ENCODE peak calls at places on chromosome 5, in eight cellular contexts. P, M, L, Y, J, X, N and E are unnamed samples.

GRCh38 chr5:78720234-78720985 is 71.8 kb upstream of the LHFPL2 start:
- DNase-seq in J (no peak), L (no peak), M (no peak), N (no peak), Y (no peak), P (no peak), X (no peak), E (no peak)

GRCh38 chr5:148343049-148343413 is 7.7 kb downstream of the SPINK9 start:
- DNase-seq in L (no peak), X (peak; percentile 2), M (no peak), P (no peak), J (peak; percentile 7), N (no peak), Y (peak; percentile 63), E (no peak)

GRCh38 chr5:10323588-10324488 is 16.1 kb upstream of the CMBL start:
- DNase-seq in M (no peak), J (no peak), X (no peak), Y (no peak), P (no peak), L (no peak), N (no peak), E (peak; percentile 37)

GRCh38 chr5:14397717-14398116 is 183.9 kb upstream of the OTULINL start:
- DNase-seq in X (peak; percentile 86), M (no peak), L (no peak), Y (peak; percentile 78), N (no peak), P (no peak), J (no peak), E (peak; percentile 68)

GRCh38 chr5:135993248-135993893 is 35.4 kb upstream of the TGFBI start:
- DNase-seq in M (no peak), N (no peak), Y (peak; percentile 24), P (peak; percentile 92), X (peak; percentile 61), L (no peak), J (peak; percentile 75), E (no peak)

GRCh38 chr5:177085985-177086917 is at the start of gene FGFR4:
- DNase-seq in N (peak; percentile 84), X (peak; percentile 47), L (peak; percentile 37), P (peak; percentile 75), Y (no peak), J (peak; percentile 85), M (peak; percentile 94), E (no peak)

GRCh38 chr5:138542120-138542955 is 698 bp downstream of the ETF1 start:
- DNase-seq in N (peak; percentile 48), M (no peak), Y (no peak), X (no peak), L (no peak), J (no peak), P (no peak), E (no peak)

GRCh38 chr5:139251281-139251687 is 42.3 kb upstream of the MATR3 start:
- DNase-seq in J (no peak), N (peak; percentile 81), X (peak; percentile 12), M (peak; percentile 83), L (peak; percentile 23), Y (no peak), P (no peak), E (no peak)

GRCh38 chr5:158435161-158435616 is 576.2 kb upstream of the CLINT1 start:
- DNase-seq in X (no peak), M (no peak), P (no peak), Y (peak; percentile 80), N (peak; percentile 66), J (no peak), L (no peak), E (no peak)

GRCh38 chr5:5487961-5488360 is 65.5 kb downstream of the ICE1 start:
- DNase-seq in P (no peak), M (no peak), L (no peak), Y (no peak), J (no peak), N (no peak), X (peak; percentile 20), E (no peak)

GRCh38 chr5:178940569-178941360 is at the start of gene ZNF454:
- DNase-seq in N (no peak), L (no peak), P (no peak), X (peak; percentile 91), M (no peak), Y (no peak), J (no peak), E (peak; percentile 12)